ENCODE peak calls at places on chromosome 6, in four cellular contexts. L is testis, K is spleen, G is A673. R is an unnamed sample. For H3K9me3 and H3K4me1, the result is how much of the 10 kb centered on the place peaks cover.

GRCh38 chr6:64013061-64013410 is 377.4 kb downstream of the PHF3 start:
- DNase-seq in L (no peak), K (no peak), G (no peak), R (no peak)

GRCh38 chr6:141307309-141307998 is 825.3 kb upstream of the GJE1 start:
- DNase-seq in L (no peak), K (no peak), G (no peak), R (no peak)

GRCh38 chr6:138250513-138251247 is 32.4 kb upstream of the PBOV1 start:
- DNase-seq in L (no peak), K (no peak), G (no peak), R (no peak)

GRCh38 chr6:36976005-36976261 is 10.1 kb downstream of the MTCH1 start:
- DNase-seq in L (no peak), K (no peak), G (no peak), R (no peak)

GRCh38 chr6:76752841-76753240 is 680.4 kb upstream of the IMPG1 start:
- DNase-seq in L (no peak), K (no peak), G (no peak), R (no peak)

GRCh38 chr6:41457303-41457670 is 88.9 kb upstream of the FOXP4 start:
- DNase-seq in L (no peak), K (no peak), G (no peak), R (no peak)

GRCh38 chr6:3531481-3531880 is 74.6 kb upstream of the SLC22A23 start:
- DNase-seq in L (no peak), K (no peak), G (no peak), R (no peak)

GRCh38 chr6:76342611-76343160 is 270.2 kb upstream of the IMPG1 start:
- DNase-seq in L (no peak), K (no peak), G (no peak), R (no peak)

GRCh38 chr6:1485678-1486077 is 96.3 kb downstream of the FOXF2 start:
- DNase-seq in L (no peak), K (no peak), G (no peak), R (no peak)

GRCh38 chr6:44561832-44562496 is 174.5 kb downstream of the CDC5L start:
- DNase-seq in L (no peak), K (no peak), G (no peak), R (no peak)

GRCh38 chr6:45495404-45496084 is 117.8 kb upstream of the SUPT3H start:
- DNase-seq in L (no peak), K (no peak), G (no peak), R (no peak)

GRCh38 chr6:16596890-16597331 is 164.3 kb downstream of the ATXN1 start:
- DNase-seq in L (no peak), K (no peak), G (no peak), R (no peak)

GRCh38 chr6:156822747-156823206 is 45.6 kb downstream of the ARID1B start:
- DNase-seq in L (no peak), K (no peak), G (no peak), R (no peak)

GRCh38 chr6:17907467-17908229 is 79.8 kb downstream of the KIF13A start:
- DNase-seq in L (peak), K (peak), G (peak), R (no peak)

GRCh38 chr6:26473758-26474438 is 16.1 kb downstream of the BTN2A1 start:
- DNase-seq in L (peak), K (peak), G (peak), R (peak)

GRCh38 chr6:88548891-88549505 is 382.9 kb upstream of the CNR1 start:
- DNase-seq in L (no peak), K (no peak), G (no peak), R (no peak)

GRCh38 chr6:121335111-121336008 is 1.1 kb upstream of the TBC1D32 start:
- DNase-seq in L (no peak), K (no peak), G (no peak), R (no peak)

GRCh38 chr6:31070711-31071197 is 41.6 kb downstream of the C6orf15 start:
- DNase-seq in L (peak), K (no peak), G (peak), R (peak)

GRCh38 chr6:11427827-11428245 is 109.7 kb upstream of the TMEM170B start:
- DNase-seq in L (no peak), K (no peak), G (no peak), R (no peak)

GRCh38 chr6:142635130-142635529 is 309.8 kb downstream of the HIVEP2 start:
- DNase-seq in L (no peak), K (no peak), G (no peak), R (no peak)

GRCh38 chr6:103409475-103409874 is 1450.2 kb downstream of the HACE1 start:
- DNase-seq in L (no peak), K (no peak), G (no peak), R (no peak)

GRCh38 chr6:89434954-89435353 is 2.0 kb downstream of the ANKRD6 start:
- DNase-seq in L (peak), K (no peak), G (peak), R (no peak)

DNA sequence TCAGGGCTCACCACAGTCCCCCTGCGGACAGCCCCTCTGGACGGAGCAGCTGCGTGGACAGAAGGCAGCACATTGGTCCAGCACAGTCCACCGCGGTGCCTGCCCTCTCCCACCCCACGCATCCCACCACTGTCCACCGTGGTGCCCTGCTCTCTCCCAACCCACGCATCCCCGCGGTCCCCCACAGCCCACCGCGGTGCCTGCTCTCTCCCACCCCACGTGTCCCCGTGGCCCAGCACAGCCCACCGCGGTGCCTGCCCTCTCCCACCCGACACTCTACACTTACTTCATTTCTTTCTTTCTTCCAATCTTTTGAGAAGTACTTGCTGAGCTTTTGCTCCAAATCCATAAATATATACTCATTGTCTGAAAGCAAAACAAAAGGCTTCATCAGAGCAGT is 11.9 kb downstream of the FRMD1 start:
- DNase-seq in L (no peak), K (no peak), G (no peak), R (no peak)
- H3K27ac ChIP-seq in L (no peak), K (no peak), G (no peak), R (no peak)

DNA sequence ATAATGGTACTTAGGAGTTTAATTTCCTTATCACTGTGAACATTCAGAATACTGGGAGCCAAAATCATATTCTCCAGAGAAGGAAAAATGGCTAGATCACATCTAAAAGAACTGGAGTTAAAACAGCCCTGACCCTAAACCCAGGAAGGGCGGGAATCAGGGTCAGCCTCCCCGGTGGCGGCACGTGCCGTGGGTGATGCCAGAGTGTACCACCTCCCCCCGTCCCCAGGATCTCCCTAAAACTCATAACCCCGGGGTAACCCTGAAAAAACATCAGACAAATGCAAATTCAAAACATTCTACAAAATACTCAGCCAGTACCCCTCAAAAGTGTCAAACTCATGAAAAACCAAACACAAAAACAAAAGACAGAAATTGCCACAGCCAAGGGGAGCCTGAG is 148.3 kb downstream of the DLL1 start:
- DNase-seq in L (no peak), K (peak), G (no peak), R (no peak)
- H3K9me3 ChIP-seq in L (under half), K (under half), G (under half), R (under half)

GRCh38 chr6:125790403-125791150 is at the start of gene NCOA7:
- DNase-seq in L (peak), K (peak), G (peak), R (peak)

GRCh38 chr6:125792680-125793079 is 1.9 kb downstream of the NCOA7 start:
- DNase-seq in L (no peak), K (no peak), G (no peak), R (no peak)

GRCh38 chr6:125792172-125792571 is 1.4 kb downstream of the NCOA7 start:
- DNase-seq in L (no peak), K (no peak), G (no peak), R (no peak)

GRCh38 chr6:125791151-125791819 is 525 bp downstream of the NCOA7 start:
- DNase-seq in L (peak), K (peak), G (peak), R (peak)

DNA sequence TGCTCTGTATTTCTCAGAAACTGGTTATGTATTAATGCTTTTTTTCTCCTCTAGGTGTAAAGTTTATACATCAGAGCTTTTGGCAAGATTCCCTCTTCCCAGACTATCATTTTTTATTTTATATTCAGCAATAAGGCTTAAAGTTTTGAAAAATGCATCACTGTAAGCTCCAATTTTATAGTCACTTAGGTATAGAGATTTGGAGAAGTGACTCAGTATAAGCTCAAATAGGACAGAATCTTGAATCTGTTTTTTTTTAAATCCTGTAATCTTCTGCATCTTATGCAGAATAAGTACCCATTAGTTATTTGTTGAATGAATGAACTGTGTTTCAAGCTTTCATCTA is 1.0 kb downstream of the NCOA7 start:
- DNase-seq in L (no peak), K (no peak), G (no peak), R (no peak)
- H3K4me1 ChIP-seq in L (under half), K (under half), G (half or more), R (under half)

GRCh38 chr6:139940741-139941712 is 566.6 kb upstream of the CITED2 start:
- DNase-seq in L (no peak), K (no peak), G (no peak), R (no peak)
- H3K27ac ChIP-seq in L (peak), K (no peak), G (no peak), R (no peak)

GRCh38 chr6:28738396-28738765 is 185.4 kb downstream of the TRIM27 start:
- DNase-seq in L (no peak), K (no peak), G (no peak), R (peak)

GRCh38 chr6:28734443-28734959 is 189.3 kb downstream of the TRIM27 start:
- DNase-seq in L (no peak), K (no peak), G (no peak), R (no peak)

GRCh38 chr6:28737750-28738395 is 185.9 kb downstream of the TRIM27 start:
- DNase-seq in L (no peak), K (no peak), G (peak), R (peak)

GRCh38 chr6:28732052-28732451 is 191.7 kb downstream of the TRIM27 start:
- DNase-seq in L (no peak), K (no peak), G (no peak), R (no peak)

DNA sequence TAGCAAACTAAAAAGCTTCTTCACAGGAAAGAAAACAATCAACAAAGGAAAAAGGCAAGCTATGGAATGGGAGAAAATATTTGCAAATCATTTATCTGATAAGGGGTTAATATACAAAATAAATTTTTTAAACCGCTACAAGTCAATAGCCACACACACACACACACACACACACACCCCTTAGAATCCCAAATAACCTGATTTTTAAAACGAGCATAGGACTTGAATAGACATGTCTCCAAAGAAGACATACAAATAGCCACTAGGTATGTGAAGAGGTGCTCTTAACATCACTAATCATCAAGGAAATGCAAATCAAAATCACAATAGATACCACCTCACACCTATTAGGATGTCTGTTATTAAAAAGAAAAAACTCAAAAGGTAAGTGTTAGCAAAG is 187.7 kb downstream of the TRIM27 start:
- DNase-seq in L (no peak), K (no peak), G (no peak), R (no peak)
- H3K9me3 ChIP-seq in L (under half), K (under half), G (under half), R (under half)